ENCODE peak calls at places on chromosomes 11 and 22, in four cellular contexts. Y, Z, P and R are unnamed samples.

GRCh38 chr22:41092847-41093371 is 517 bp downstream of the EP300 start:
- DNase-seq in Y (peak), Z (no peak), P (no peak), R (peak)

GRCh38 chr11:12376259-12376971 is 956 bp upstream of the PARVA start:
- DNase-seq in P (no peak), Y (no peak), Z (peak), R (no peak)

GRCh38 chr22:19385221-19385906 is 46.2 kb downstream of the HIRA start:
- DNase-seq in P (no peak), Z (no peak), Y (no peak), R (no peak)

GRCh38 chr11:35190804-35191348 is 51.9 kb downstream of the CD44 start:
- DNase-seq in Z (no peak), P (no peak), Y (no peak), R (no peak)

GRCh38 chr11:56700242-56700918 is 1.5 kb downstream of the OR9G1 start:
- DNase-seq in Z (no peak), P (no peak), Y (no peak), R (no peak)

GRCh38 chr11:43944761-43945311 is 2.4 kb downstream of the C11orf96 start:
- DNase-seq in P (peak), Y (peak), Z (no peak), R (peak)

GRCh38 chr11:10505278-10506012 is 35.5 kb downstream of the RNF141 start:
- DNase-seq in P (no peak), Y (no peak), Z (no peak), R (no peak)

GRCh38 chr11:67345949-67346819 is 7.2 kb downstream of the POLD4 start:
- DNase-seq in Z (peak), P (peak), Y (peak), R (no peak)

GRCh38 chr11:119806064-119806915 is 77.3 kb upstream of the NECTIN1 start:
- DNase-seq in Z (no peak), Y (no peak), P (peak), R (no peak)

GRCh38 chr22:41240377-41241132 is at the start of gene CHADL:
- DNase-seq in P (no peak), Z (no peak), Y (peak), R (no peak)

GRCh38 chr11:111978028-111978771 is 41.1 kb downstream of the DIXDC1 start:
- DNase-seq in Z (peak), Y (peak), P (no peak), R (peak)

GRCh38 chr11:117096140-117096972 is 1.9 kb downstream of the SIK3 start:
- DNase-seq in P (no peak), Y (peak), Z (no peak), R (peak)

GRCh38 chr11:134751161-134751560 is 339.1 kb upstream of the B3GAT1 start:
- DNase-seq in Y (no peak), Z (no peak), P (no peak), R (no peak)

GRCh38 chr11:120272303-120272702 is 32.4 kb downstream of the POU2F3 start:
- DNase-seq in Z (no peak), P (no peak), Y (no peak), R (no peak)

GRCh38 chr11:43573233-43573632 is 107.3 kb upstream of the HSD17B12 start:
- DNase-seq in Y (peak), Z (no peak), P (peak), R (peak)